ENCODE peak calls at places on chromosome X, in nine cellular contexts. R, V, L, M, E, G, Z, P and K are unnamed samples.

GRCh38 chrX:69501433-69501832 is 2.7 kb upstream of the NALF2 start:
- DNase-seq in E (peak), L (no peak), M (peak), R (no peak), P (peak), G (no peak), V (no peak), Z (no peak), K (peak)

GRCh38 chrX:13000311-13000811 is 25.5 kb downstream of the TMSB4X start:
- DNase-seq in P (no peak), G (no peak), L (peak), E (no peak), R (no peak), M (no peak), Z (no peak), V (no peak), K (no peak)

GRCh38 chrX:63764946-63765345 is 20.1 kb downstream of the ARHGEF9 start:
- DNase-seq in G (no peak), V (peak), L (no peak), P (no peak), Z (no peak), M (no peak), R (no peak), E (no peak), K (no peak)

GRCh38 chrX:121641560-121641959 is 594.1 kb downstream of the GLUD2 start:
- DNase-seq in Z (no peak), V (peak), L (no peak), E (no peak), M (peak), R (peak), G (no peak), P (no peak), K (no peak)

GRCh38 chrX:40806511-40807220 is 71.3 kb upstream of the MED14 start:
- DNase-seq in Z (no peak), P (no peak), L (no peak), M (no peak), E (no peak), G (no peak), V (peak), R (no peak), K (no peak)

GRCh38 chrX:97517763-97518162 is 634.1 kb downstream of the RPA4 start:
- DNase-seq in E (no peak), P (no peak), V (no peak), G (no peak), M (no peak), L (no peak), Z (no peak), R (no peak), K (no peak)

GRCh38 chrX:153568612-153569011 is 30.3 kb downstream of the CCNQ start:
- DNase-seq in M (no peak), R (no peak), E (no peak), G (no peak), Z (no peak), P (no peak), L (no peak), V (no peak), K (no peak)

GRCh38 chrX:37712458-37712857 is 26.9 kb downstream of the XK start:
- DNase-seq in P (no peak), V (peak), E (no peak), M (peak), Z (no peak), L (no peak), G (no peak), R (no peak), K (no peak)

GRCh38 chrX:70176938-70177533 is at the start of gene DGAT2L6:
- DNase-seq in Z (no peak), G (no peak), V (no peak), L (no peak), E (no peak), P (no peak), R (no peak), M (no peak), K (no peak)

GRCh38 chrX:57453901-57454300 is 137.9 kb upstream of the ZXDB start:
- DNase-seq in P (peak), M (peak), Z (no peak), R (no peak), G (no peak), V (peak), E (peak), L (no peak), K (no peak)

GRCh38 chrX:75086731-75087195 is 69.3 kb downstream of the ABCB7 start:
- DNase-seq in G (no peak), Z (no peak), P (no peak), R (no peak), M (no peak), L (no peak), V (no peak), E (no peak), K (no peak)

GRCh38 chrX:12997898-12998687 is 23.2 kb downstream of the TMSB4X start:
- DNase-seq in M (no peak), R (no peak), G (no peak), V (no peak), E (no peak), L (peak), P (no peak), Z (no peak), K (no peak)

GRCh38 chrX:30530591-30530990 is 47.0 kb downstream of the TASL start:
- DNase-seq in V (peak), G (no peak), R (no peak), L (no peak), E (no peak), M (peak), Z (no peak), P (no peak), K (no peak)

GRCh38 chrX:69182818-69183375 is 17.6 kb upstream of the PJA1 start:
- DNase-seq in E (no peak), G (no peak), V (no peak), P (no peak), M (no peak), R (no peak), L (no peak), Z (no peak), K (no peak)

GRCh38 chrX:150898343-150899190 is at the start of gene CD99L2:
- DNase-seq in L (peak), E (peak), R (peak), Z (peak), G (peak), V (peak), M (peak), P (peak), K (peak)

GRCh38 chrX:18457000-18457399 is 31.6 kb downstream of the CDKL5 start:
- DNase-seq in L (no peak), G (no peak), V (no peak), R (no peak), E (no peak), Z (no peak), P (no peak), M (no peak), K (no peak)

GRCh38 chrX:153513265-153513664 is 4.2 kb upstream of the ATP2B3 start:
- DNase-seq in E (no peak), P (no peak), R (no peak), G (no peak), V (no peak), M (no peak), Z (no peak), L (no peak), K (no peak)

GRCh38 chrX:153887385-153887784 is 1.4 kb upstream of the L1CAM start:
- DNase-seq in V (no peak), G (no peak), E (no peak), L (no peak), Z (no peak), R (no peak), M (no peak), P (peak), K (no peak)